ENCODE peak calls at places on chromosomes 2 and 18, in five cellular contexts. T is fibroblast of the conjunctiva; U is T-helper 22 cell; E is stimulated activated CD4-positive, alpha-beta T cell treated with anti-CD3 and anti-CD28 coated beads, Interleukin-1b, Interleukin-23, amount 100 ng/mL, for 48 hours; P is fibroblast of mammary gland. Z is an unnamed sample.

GRCh38 chr18:31275722-31276463 is 42.1 kb upstream of the DSG1 start:
- DNase-seq in U (no peak), T (no peak), E (no peak), P (peak; percentile 7), Z (no peak)

GRCh38 chr18:48230459-48231113 is 178.6 kb downstream of the ZBTB7C start:
- DNase-seq in T (peak; percentile 17), P (peak; percentile 65), E (peak; percentile 9), U (no peak), Z (peak; percentile 70)

GRCh38 chr18:31042391-31043181 is at the start of gene DSC3:
- DNase-seq in U (no peak), E (no peak), T (no peak), P (no peak), Z (no peak)

GRCh38 chr2:38146302-38146916 is 70.5 kb upstream of the CYP1B1 start:
- DNase-seq in U (no peak), E (no peak), T (peak; percentile 84), P (peak; percentile 98), Z (peak; percentile 88)

GRCh38 chr2:177036754-177037153 is 175.8 kb upstream of the HNRNPA3 start:
- DNase-seq in U (no peak), T (no peak), P (no peak), E (no peak), Z (no peak)

GRCh38 chr2:112821142-112821541 is 15.4 kb downstream of the IL1B start:
- DNase-seq in P (no peak), T (no peak), U (no peak), E (peak; percentile 62), Z (peak; percentile 49)

GRCh38 chr18:48667276-48668254 is 128.7 kb downstream of the CTIF start:
- DNase-seq in U (no peak), E (no peak), T (no peak), P (no peak), Z (peak; percentile 43)

GRCh38 chr2:174039551-174040416 is 74.6 kb upstream of the SP3 start:
- DNase-seq in P (peak; percentile 97), U (peak; percentile 50), E (peak; percentile 85), T (peak; percentile 93), Z (peak; percentile 99)

GRCh38 chr2:210635257-210635656 is 78.9 kb downstream of the CPS1 start:
- DNase-seq in E (no peak), P (no peak), T (no peak), U (no peak), Z (no peak)

GRCh38 chr2:37653805-37654378 is 17.6 kb downstream of the CDC42EP3 start:
- DNase-seq in E (peak; percentile 24), U (peak; percentile 32), T (no peak), P (no peak), Z (no peak)

GRCh38 chr2:203498161-203498560 is 36.9 kb downstream of the RAPH1 start:
- DNase-seq in P (peak; percentile 93), T (peak; percentile 53), E (no peak), U (no peak), Z (peak; percentile 91)

GRCh38 chr2:152223997-152224396 is 48.4 kb upstream of the STAM2 start:
- DNase-seq in E (no peak), U (no peak), P (no peak), T (no peak), Z (no peak)

GRCh38 chr18:574456-575228 is 5.5 kb upstream of the CETN1 start:
- DNase-seq in U (no peak), T (no peak), E (no peak), P (peak; percentile 20), Z (no peak)

GRCh38 chr2:135256531-135257258 is 204.6 kb downstream of the RAB3GAP1 start:
- DNase-seq in T (peak; percentile 29), E (no peak), U (no peak), P (peak; percentile 81), Z (peak; percentile 54)

GRCh38 chr2:56589820-56590219 is 406.0 kb downstream of the CCDC85A start:
- DNase-seq in E (no peak), P (no peak), U (no peak), T (no peak), Z (no peak)

GRCh38 chr18:57586243-57587049 is at the start of gene FECH:
- DNase-seq in U (peak; percentile 62), T (peak; percentile 35), E (peak; percentile 46), P (peak; percentile 55), Z (peak; percentile 72)

GRCh38 chr2:85795331-85796045 is 41.7 kb downstream of the ATOH8 start:
- DNase-seq in E (no peak), P (no peak), U (no peak), T (no peak), Z (no peak)

GRCh38 chr18:44680271-44681038 is at the start of gene SETBP1:
- DNase-seq in U (no peak), T (peak; percentile 55), E (peak; percentile 22), P (peak; percentile 68), Z (peak; percentile 19)

GRCh38 chr2:178193823-178194599 is at the start of gene OSBPL6:
- DNase-seq in U (peak; percentile 46), P (peak; percentile 74), E (peak; percentile 58), T (peak; percentile 51), Z (peak; percentile 88)

GRCh38 chr18:2657788-2658458 is 2.4 kb downstream of the SMCHD1 start:
- DNase-seq in E (no peak), T (peak; percentile 64), P (peak; percentile 76), U (no peak), Z (peak; percentile 82)

GRCh38 chr2:219592721-219593120 is 4.9 kb upstream of the STK11IP start:
- DNase-seq in T (no peak), E (no peak), U (no peak), P (no peak), Z (no peak)

GRCh38 chr2:222057249-222058073 is 241.3 kb downstream of the PAX3 start:
- DNase-seq in U (no peak), P (peak; percentile 15), T (no peak), E (no peak), Z (peak; percentile 47)

GRCh38 chr2:200051621-200051945 is 96.2 kb downstream of the MAIP1 start:
- DNase-seq in E (no peak), T (no peak), P (no peak), U (no peak), Z (no peak)

GRCh38 chr18:58802959-58803358 is 61.7 kb upstream of the ZNF532 start:
- DNase-seq in T (no peak), P (no peak), U (no peak), E (no peak), Z (no peak)

GRCh38 chr2:54416166-54416798 is 39.8 kb upstream of the SPTBN1 start:
- DNase-seq in U (no peak), T (no peak), E (no peak), P (peak; percentile 19), Z (no peak)

GRCh38 chr2:239930871-239931771 is 94.0 kb downstream of the NDUFA10 start:
- DNase-seq in E (no peak), T (no peak), U (no peak), P (no peak), Z (no peak)

GRCh38 chr2:240250150-240250984 is 109.9 kb upstream of the OTOS start:
- DNase-seq in P (no peak), T (no peak), U (no peak), E (no peak), Z (no peak)

GRCh38 chr2:160670618-160671017 is 177.0 kb upstream of the RBMS1 start:
- DNase-seq in T (no peak), E (no peak), P (no peak), U (no peak), Z (no peak)

GRCh38 chr2:232875256-232876070 is 5.4 kb downstream of the SNORC start:
- DNase-seq in U (no peak), T (no peak), P (no peak), E (no peak), Z (no peak)

GRCh38 chr2:105380432-105381118 is 18.3 kb downstream of the FHL2 start:
- DNase-seq in E (no peak), P (no peak), T (no peak), U (no peak), Z (no peak)

GRCh38 chr2:97845818-97846217 is 132.4 kb downstream of the ZAP70 start:
- DNase-seq in T (no peak), E (no peak), P (no peak), U (no peak), Z (no peak)

GRCh38 chr2:203689424-203690109 is 16.9 kb upstream of the CD28 start:
- DNase-seq in E (no peak), U (no peak), T (no peak), P (no peak), Z (no peak)

GRCh38 chr2:129806317-129806716 is 173.1 kb upstream of the RAB6C start:
- DNase-seq in U (no peak), T (no peak), E (no peak), P (no peak), Z (no peak)

GRCh38 chr2:162490795-162491470 is 147.0 kb downstream of the GCA start:
- DNase-seq in P (no peak), T (no peak), E (no peak), U (no peak), Z (no peak)

GRCh38 chr2:173288561-173288960 is 66.1 kb upstream of the CDCA7 start:
- DNase-seq in E (peak; percentile 48), P (peak; percentile 64), U (no peak), T (no peak), Z (peak; percentile 86)